ENCODE peak calls at places on chromosome 5, in six cellular contexts. Z, B, H, P, L and U are unnamed samples.

GRCh38 chr5:160118349-160119141 is 705 bp downstream of the PWWP2A start:
- DNase-seq in Z (peak), P (no peak), L (no peak), B (peak), H (peak), U (peak)

GRCh38 chr5:121525731-121526130 is 326.0 kb upstream of the FTMT start:
- DNase-seq in H (no peak), B (no peak), P (no peak), L (no peak), Z (no peak), U (peak)

GRCh38 chr5:149422429-149423286 is 43.6 kb upstream of the IL17B start:
- DNase-seq in P (peak), H (no peak), L (peak), B (no peak), Z (peak), U (no peak)

GRCh38 chr5:163841-164240 is 27.5 kb upstream of the LRRC14B start:
- DNase-seq in P (no peak), Z (no peak), L (no peak), H (no peak), B (no peak), U (no peak)

GRCh38 chr5:179914032-179914755 is 6.5 kb upstream of the TBC1D9B start:
- DNase-seq in Z (peak), P (no peak), B (no peak), H (peak), L (peak), U (no peak)

GRCh38 chr5:108079754-108080153 is 302.1 kb downstream of the FBXL17 start:
- DNase-seq in Z (no peak), P (no peak), L (peak), B (no peak), H (no peak), U (peak)

GRCh38 chr5:157558089-157558595 is 17.4 kb downstream of the ADAM19 start:
- DNase-seq in L (peak), B (no peak), P (no peak), Z (no peak), H (peak), U (no peak)

GRCh38 chr5:126494393-126494792 is 71.2 kb downstream of the GRAMD2B start:
- DNase-seq in P (no peak), H (no peak), L (no peak), B (no peak), Z (no peak), U (no peak)

GRCh38 chr5:65539827-65540226 is 23.1 kb downstream of the CENPK start:
- DNase-seq in B (no peak), P (no peak), Z (no peak), H (peak), L (peak), U (no peak)

GRCh38 chr5:115816226-115817042 is at the start of gene CDO1:
- DNase-seq in H (no peak), B (no peak), L (peak), P (peak), Z (peak), U (peak)
- TF ChIP-seq EZH2 in H (no peak), B (no peak), L (no peak), P (no peak), Z (peak), U (peak)

GRCh38 chr5:32387841-32388240 is 56.7 kb downstream of the ZFR start:
- DNase-seq in L (peak), H (no peak), P (no peak), Z (no peak), B (no peak), U (no peak)

GRCh38 chr5:32387176-32387575 is 57.4 kb downstream of the ZFR start:
- DNase-seq in Z (no peak), L (peak), H (no peak), B (no peak), P (no peak), U (no peak)

GRCh38 chr5:32390819-32391591 is 53.5 kb downstream of the ZFR start:
- DNase-seq in L (peak), Z (no peak), P (no peak), H (peak), B (no peak), U (no peak)

GRCh38 chr5:32392039-32392438 is 52.5 kb downstream of the ZFR start:
- DNase-seq in Z (no peak), L (peak), B (no peak), P (no peak), H (no peak), U (no peak)

DNA sequence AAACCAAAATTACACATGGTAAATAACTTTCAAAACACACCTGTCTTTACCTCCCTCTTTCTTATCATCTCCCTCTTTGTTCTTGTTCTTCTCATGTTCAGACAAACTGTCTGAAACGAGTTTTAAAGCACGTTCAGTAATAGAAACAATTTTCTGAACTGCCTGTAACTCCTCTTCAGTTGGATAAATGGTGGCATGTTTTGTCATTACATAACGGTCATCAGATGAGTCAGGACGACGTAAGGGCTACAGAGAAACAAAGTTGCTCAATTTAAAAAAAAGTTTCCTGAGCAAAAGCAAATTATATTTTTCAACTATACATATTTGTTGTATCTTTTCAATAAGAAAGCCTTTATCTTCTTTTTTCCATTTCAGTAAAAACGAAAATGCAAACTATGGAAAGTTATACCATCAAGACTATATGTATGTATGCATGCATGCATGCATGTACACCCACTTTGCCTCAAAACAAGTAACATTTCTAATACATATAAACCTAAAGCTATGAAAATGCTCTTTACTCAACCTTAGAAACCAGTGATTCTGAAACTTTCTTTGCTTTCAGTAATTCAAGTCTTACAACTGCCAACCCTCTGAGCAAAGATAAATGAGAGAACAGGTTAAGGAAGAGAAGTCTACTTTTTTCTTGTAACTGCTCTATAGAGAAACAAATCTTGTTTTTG is 56.0 kb downstream of the ZFR start:
- DNase-seq in P (no peak), H (no peak), Z (no peak), B (no peak), L (peak), U (no peak)
- H3K4me3 ChIP-seq in P (no peak), H (no peak), Z (no peak), B (no peak), L (peak), U (no peak)

GRCh38 chr5:155303134-155303533 is 289.6 kb downstream of the KIF4B start:
- DNase-seq in Z (no peak), L (no peak), B (no peak), P (no peak), H (no peak), U (no peak)
- TF ChIP-seq EZH2 in Z (no peak), L (no peak), B (no peak), P (no peak), H (no peak), U (no peak)

GRCh38 chr5:72109051-72109411 is 1.8 kb downstream of the MAP1B start:
- DNase-seq in L (no peak), B (no peak), H (no peak), Z (no peak), P (no peak), U (no peak)
- H3K4me3 ChIP-seq in L (peak), B (peak), H (peak), Z (peak), P (peak), U (peak)

DNA sequence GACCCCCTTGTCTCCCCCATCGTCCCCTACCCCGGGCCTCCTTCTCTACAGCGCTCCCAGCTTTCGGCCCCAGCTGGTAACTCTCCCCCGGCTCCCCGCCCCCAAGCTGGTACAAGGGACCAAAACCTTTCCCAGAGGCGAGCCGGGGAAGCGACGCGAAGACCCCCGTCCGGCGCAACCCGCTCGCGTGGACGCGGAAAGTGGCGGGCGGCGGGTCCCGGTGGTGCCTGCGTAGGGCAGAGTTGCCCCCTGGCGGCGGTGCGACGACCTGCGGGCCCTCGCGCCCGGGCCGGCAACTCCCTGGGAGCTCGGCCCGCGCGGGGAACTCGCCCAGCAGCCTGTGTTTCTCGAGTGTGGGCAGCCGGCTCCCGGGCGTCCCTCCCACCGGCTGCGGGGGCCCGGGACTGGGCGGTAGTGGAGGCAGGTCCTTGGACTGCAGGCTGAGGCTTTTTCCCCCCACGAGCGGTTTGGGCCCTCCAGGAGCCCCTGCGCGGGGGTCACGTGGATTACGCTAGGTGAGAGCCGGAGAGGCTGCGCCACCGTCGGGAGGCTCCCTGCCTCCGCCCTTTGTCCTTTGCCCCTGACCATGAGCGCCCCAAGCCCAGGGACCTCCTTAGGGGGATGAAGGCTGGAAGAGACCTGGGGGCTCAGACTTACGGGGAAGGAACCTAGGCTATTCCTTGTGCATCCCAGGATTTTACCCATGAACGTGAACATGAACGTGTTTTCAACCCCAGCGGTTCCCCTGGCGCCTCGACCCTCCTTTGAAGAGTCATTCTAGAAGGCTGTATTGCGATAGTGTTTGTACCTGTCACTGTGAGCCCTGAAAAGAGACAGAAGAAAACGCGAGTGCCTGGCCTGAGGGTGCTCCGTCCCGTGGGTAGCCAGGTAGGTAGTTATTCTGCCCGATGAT is 2.9 kb upstream of the FOXD1 start:
- DNase-seq in B (peak), H (peak), L (peak), Z (peak), P (peak), U (peak)
- TF ChIP-seq EZH2 in B (no peak), H (no peak), L (no peak), Z (peak), P (peak), U (no peak)